ENCODE peak calls at places on chromosomes 11 and 22, in seven cellular contexts. One of them, this sample, is unnamed.
A peak's percentile ranks its signal among the peaks of the same experiment; 100 is the strongest.

GRCh38 chr22:43060213-43060612 is 29.0 kb downstream of the TTLL1 start:
- DNase-seq in RWPE1: no peak
- DNase-seq in CD8-positive, alpha-beta T cell: no peak
- DNase-seq in AG09319: no peak
- DNase-seq in pancreas: no peak
- DNase-seq in cardiac fibroblast: peak; percentile 21
- DNase-seq in omental fat pad: no peak
- DNase-seq in this sample: peak; percentile 82

GRCh38 chr11:44621784-44622183 is 56.3 kb downstream of the CD82 start:
- DNase-seq in RWPE1: no peak
- DNase-seq in CD8-positive, alpha-beta T cell: peak; percentile 36
- DNase-seq in AG09319: no peak
- DNase-seq in pancreas: no peak
- DNase-seq in cardiac fibroblast: no peak
- DNase-seq in omental fat pad: peak; percentile 9
- DNase-seq in this sample: peak; percentile 2

GRCh38 chr22:38317237-38317994 is at the start of gene CSNK1E:
- DNase-seq in RWPE1: peak; percentile 64
- DNase-seq in CD8-positive, alpha-beta T cell: peak; percentile 84
- DNase-seq in AG09319: no peak
- DNase-seq in pancreas: peak; percentile 73
- DNase-seq in cardiac fibroblast: peak; percentile 60
- DNase-seq in omental fat pad: peak; percentile 57
- DNase-seq in this sample: peak; percentile 67

GRCh38 chr11:112292785-112293407 is 32.2 kb upstream of the PLET1 start:
- DNase-seq in RWPE1: peak; percentile 86
- DNase-seq in CD8-positive, alpha-beta T cell: no peak
- DNase-seq in AG09319: peak; percentile 77
- DNase-seq in pancreas: no peak
- DNase-seq in cardiac fibroblast: peak; percentile 92
- DNase-seq in omental fat pad: peak; percentile 36
- DNase-seq in this sample: no peak

GRCh38 chr11:130202009-130202817 is 42.6 kb downstream of the ST14 start:
- DNase-seq in RWPE1: no peak
- DNase-seq in CD8-positive, alpha-beta T cell: no peak
- DNase-seq in AG09319: no peak
- DNase-seq in pancreas: no peak
- DNase-seq in cardiac fibroblast: no peak
- DNase-seq in omental fat pad: no peak
- DNase-seq in this sample: no peak

GRCh38 chr11:33835143-33835878 is 56.6 kb downstream of the LMO2 start:
- DNase-seq in RWPE1: peak; percentile 44
- DNase-seq in CD8-positive, alpha-beta T cell: no peak
- DNase-seq in AG09319: peak; percentile 14
- DNase-seq in pancreas: no peak
- DNase-seq in cardiac fibroblast: peak; percentile 77
- DNase-seq in omental fat pad: no peak
- DNase-seq in this sample: no peak

GRCh38 chr11:59221438-59221837 is 8.7 kb upstream of the MPEG1 start:
- DNase-seq in RWPE1: peak; percentile 61
- DNase-seq in CD8-positive, alpha-beta T cell: no peak
- DNase-seq in AG09319: peak; percentile 40
- DNase-seq in pancreas: no peak
- DNase-seq in cardiac fibroblast: peak; percentile 88
- DNase-seq in omental fat pad: no peak
- DNase-seq in this sample: no peak

GRCh38 chr11:119934866-119935265 is 203.0 kb downstream of the TRIM29 start:
- DNase-seq in RWPE1: no peak
- DNase-seq in CD8-positive, alpha-beta T cell: no peak
- DNase-seq in AG09319: no peak
- DNase-seq in pancreas: no peak
- DNase-seq in cardiac fibroblast: no peak
- DNase-seq in omental fat pad: no peak
- DNase-seq in this sample: no peak

GRCh38 chr11:46270707-46271106 is 6.8 kb upstream of the CREB3L1 start:
- DNase-seq in RWPE1: no peak
- DNase-seq in CD8-positive, alpha-beta T cell: no peak
- DNase-seq in AG09319: no peak
- DNase-seq in pancreas: no peak
- DNase-seq in cardiac fibroblast: no peak
- DNase-seq in omental fat pad: no peak
- DNase-seq in this sample: no peak

GRCh38 chr22:39735776-39736175 is 157.8 kb downstream of the ENTHD1 start:
- DNase-seq in RWPE1: no peak
- DNase-seq in CD8-positive, alpha-beta T cell: no peak
- DNase-seq in AG09319: no peak
- DNase-seq in pancreas: no peak
- DNase-seq in cardiac fibroblast: no peak
- DNase-seq in omental fat pad: no peak
- DNase-seq in this sample: no peak

DNA sequence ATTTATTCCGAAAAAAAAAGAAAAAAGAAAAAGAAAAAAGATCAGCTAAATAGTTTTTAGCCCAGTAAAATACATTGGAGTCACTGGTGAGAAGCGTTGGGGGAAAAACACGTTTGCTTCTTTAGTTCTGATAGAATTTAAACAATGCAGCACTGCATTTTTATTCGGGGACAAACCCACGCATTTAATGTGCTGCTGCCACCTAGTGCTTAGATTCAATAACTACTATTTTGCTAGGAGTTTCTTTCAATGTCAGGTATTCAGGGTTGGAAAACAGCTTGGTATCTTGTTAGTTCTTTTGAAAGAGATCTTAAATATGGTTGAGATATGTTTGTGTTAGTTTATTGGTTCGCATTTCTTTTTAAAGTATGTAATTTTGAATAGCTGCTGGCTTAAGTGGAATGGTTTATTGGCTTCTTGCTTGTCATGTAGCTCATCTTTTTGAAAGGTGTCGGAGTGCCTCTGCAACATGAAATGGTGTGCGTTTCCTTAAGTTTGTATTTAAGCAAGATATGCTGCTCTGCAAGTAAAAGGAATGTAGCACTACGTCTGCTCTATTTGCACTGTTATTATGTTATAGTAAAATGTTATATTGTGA is 41.9 kb downstream of the SVIP start:
- DNase-seq in RWPE1: peak; percentile 34
- DNase-seq in CD8-positive, alpha-beta T cell: no peak
- DNase-seq in AG09319: no peak
- DNase-seq in pancreas: peak; percentile 8
- DNase-seq in cardiac fibroblast: peak; percentile 73
- DNase-seq in omental fat pad: no peak
- DNase-seq in this sample: peak; percentile 15
- TF ChIP-seq CTCF in RWPE1: peak; percentile 77
- TF ChIP-seq CTCF in CD8-positive, alpha-beta T cell: peak; percentile 86
- TF ChIP-seq CTCF in AG09319: peak; percentile 60
- TF ChIP-seq CTCF in pancreas: peak; percentile 33
- TF ChIP-seq CTCF in cardiac fibroblast: peak; percentile 59
- TF ChIP-seq CTCF in omental fat pad: no peak
- TF ChIP-seq CTCF in this sample: peak; percentile 86

GRCh38 chr11:9714540-9714939 is 50.7 kb downstream of the SWAP70 start:
- DNase-seq in RWPE1: no peak
- DNase-seq in CD8-positive, alpha-beta T cell: no peak
- DNase-seq in AG09319: no peak
- DNase-seq in pancreas: no peak
- DNase-seq in cardiac fibroblast: peak; percentile 39
- DNase-seq in omental fat pad: no peak
- DNase-seq in this sample: no peak

GRCh38 chr11:9710223-9710622 is 46.3 kb downstream of the SWAP70 start:
- DNase-seq in RWPE1: no peak
- DNase-seq in CD8-positive, alpha-beta T cell: no peak
- DNase-seq in AG09319: no peak
- DNase-seq in pancreas: no peak
- DNase-seq in cardiac fibroblast: no peak
- DNase-seq in omental fat pad: no peak
- DNase-seq in this sample: no peak

GRCh38 chr11:9710852-9711251 is 47.0 kb downstream of the SWAP70 start:
- DNase-seq in RWPE1: no peak
- DNase-seq in CD8-positive, alpha-beta T cell: no peak
- DNase-seq in AG09319: no peak
- DNase-seq in pancreas: no peak
- DNase-seq in cardiac fibroblast: no peak
- DNase-seq in omental fat pad: no peak
- DNase-seq in this sample: no peak

GRCh38 chr11:9708544-9708943 is 44.7 kb downstream of the SWAP70 start:
- DNase-seq in RWPE1: no peak
- DNase-seq in CD8-positive, alpha-beta T cell: no peak
- DNase-seq in AG09319: no peak
- DNase-seq in pancreas: no peak
- DNase-seq in cardiac fibroblast: peak; percentile 27
- DNase-seq in omental fat pad: no peak
- DNase-seq in this sample: no peak

DNA sequence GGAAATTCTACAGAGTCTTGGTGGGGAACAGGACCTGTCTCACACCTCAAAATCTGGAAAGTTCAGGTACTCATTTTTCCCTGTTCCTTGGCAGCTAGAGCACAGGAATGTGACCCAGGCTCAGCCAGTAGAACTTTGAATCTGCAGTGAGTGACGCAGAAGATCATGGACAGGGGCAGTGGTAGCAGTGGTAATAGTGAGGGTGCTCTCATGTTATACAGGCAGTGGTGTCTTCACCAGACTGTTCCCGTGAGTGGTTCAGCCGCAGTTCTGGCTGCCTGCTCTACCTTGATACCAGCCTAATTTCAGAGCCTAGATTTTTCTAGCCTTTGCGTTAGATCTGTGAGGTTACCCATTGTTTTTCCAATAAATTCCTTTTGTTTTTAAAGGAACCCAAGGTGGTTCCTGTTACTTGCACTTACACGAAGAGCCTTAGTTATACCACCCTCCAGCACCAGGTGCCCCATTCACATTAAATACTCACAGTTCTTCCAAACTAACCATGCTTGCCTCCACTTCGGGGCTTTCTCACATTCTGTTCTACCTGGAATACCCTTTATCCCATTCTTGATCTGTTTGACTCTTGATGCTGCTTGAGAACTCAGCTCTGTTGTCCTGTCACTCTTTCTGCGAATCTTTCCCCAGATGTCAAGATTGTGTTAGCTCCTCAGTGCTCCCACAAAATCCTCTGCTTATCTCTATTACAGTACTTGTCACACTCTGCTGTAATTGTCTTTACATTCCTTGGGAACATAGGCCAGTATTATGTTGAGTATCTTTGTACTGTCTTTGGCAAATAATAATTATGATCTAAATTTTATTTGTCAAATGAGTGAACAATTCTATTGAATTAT is 47.8 kb downstream of the SWAP70 start:
- DNase-seq in RWPE1: no peak
- DNase-seq in CD8-positive, alpha-beta T cell: no peak
- DNase-seq in AG09319: no peak
- DNase-seq in pancreas: no peak
- DNase-seq in cardiac fibroblast: no peak
- DNase-seq in omental fat pad: no peak
- DNase-seq in this sample: no peak
- TF ChIP-seq CTCF in RWPE1: no peak
- TF ChIP-seq CTCF in CD8-positive, alpha-beta T cell: no peak
- TF ChIP-seq CTCF in AG09319: no peak
- TF ChIP-seq CTCF in pancreas: no peak
- TF ChIP-seq CTCF in cardiac fibroblast: no peak
- TF ChIP-seq CTCF in omental fat pad: no peak
- TF ChIP-seq CTCF in this sample: no peak

GRCh38 chr11:65357856-65358356 is 3.4 kb downstream of the TIGD3 start:
- DNase-seq in RWPE1: no peak
- DNase-seq in CD8-positive, alpha-beta T cell: no peak
- DNase-seq in AG09319: no peak
- DNase-seq in pancreas: no peak
- DNase-seq in cardiac fibroblast: peak; percentile 12
- DNase-seq in omental fat pad: no peak
- DNase-seq in this sample: no peak
- TF ChIP-seq CTCF in RWPE1: no peak
- TF ChIP-seq CTCF in CD8-positive, alpha-beta T cell: no peak
- TF ChIP-seq CTCF in AG09319: no peak
- TF ChIP-seq CTCF in pancreas: no peak
- TF ChIP-seq CTCF in cardiac fibroblast: no peak
- TF ChIP-seq CTCF in omental fat pad: no peak
- TF ChIP-seq CTCF in this sample: no peak

DNA sequence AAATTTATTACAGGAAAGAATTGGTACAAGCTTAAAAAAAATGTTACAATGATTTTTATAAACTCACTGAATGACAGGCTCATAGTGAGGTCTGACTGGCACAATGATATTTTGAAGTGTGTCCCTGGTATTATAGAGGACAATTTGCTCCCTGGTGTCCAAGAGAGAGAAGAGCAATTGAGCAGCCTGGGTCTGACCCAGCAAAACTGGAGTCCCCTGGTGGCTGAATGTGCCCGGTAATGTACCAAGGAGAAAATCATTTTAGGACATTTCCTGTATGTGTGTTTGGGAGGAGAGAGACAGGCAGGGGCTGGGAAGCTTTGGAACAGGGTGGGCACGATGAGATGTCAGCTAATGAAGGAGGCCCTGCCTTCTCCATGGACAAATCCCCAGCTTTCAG is 125.3 kb downstream of the APOL5 start:
- DNase-seq in RWPE1: peak; percentile 19
- DNase-seq in CD8-positive, alpha-beta T cell: no peak
- DNase-seq in AG09319: no peak
- DNase-seq in pancreas: no peak
- DNase-seq in cardiac fibroblast: peak; percentile 58
- DNase-seq in omental fat pad: no peak
- DNase-seq in this sample: peak; percentile 40
- TF ChIP-seq CTCF in RWPE1: peak; percentile 21
- TF ChIP-seq CTCF in CD8-positive, alpha-beta T cell: no peak
- TF ChIP-seq CTCF in AG09319: peak; percentile 55
- TF ChIP-seq CTCF in pancreas: no peak
- TF ChIP-seq CTCF in cardiac fibroblast: peak; percentile 72
- TF ChIP-seq CTCF in omental fat pad: no peak
- TF ChIP-seq CTCF in this sample: peak; percentile 34

GRCh38 chr11:61891331-61892084 is at the start of gene FADS3:
- DNase-seq in RWPE1: peak; percentile 75
- DNase-seq in CD8-positive, alpha-beta T cell: peak; percentile 65
- DNase-seq in AG09319: peak; percentile 65
- DNase-seq in pancreas: peak; percentile 91
- DNase-seq in cardiac fibroblast: peak; percentile 72
- DNase-seq in omental fat pad: peak; percentile 55
- DNase-seq in this sample: peak; percentile 69
- TF ChIP-seq CTCF in RWPE1: no peak
- TF ChIP-seq CTCF in CD8-positive, alpha-beta T cell: no peak
- TF ChIP-seq CTCF in AG09319: no peak
- TF ChIP-seq CTCF in pancreas: no peak
- TF ChIP-seq CTCF in cardiac fibroblast: no peak
- TF ChIP-seq CTCF in omental fat pad: no peak
- TF ChIP-seq CTCF in this sample: no peak

GRCh38 chr11:94968334-94968958 is 4.9 kb downstream of the CWC15 start:
- DNase-seq in RWPE1: peak; percentile 26
- DNase-seq in CD8-positive, alpha-beta T cell: no peak
- DNase-seq in AG09319: peak; percentile 18
- DNase-seq in pancreas: no peak
- DNase-seq in cardiac fibroblast: peak; percentile 77
- DNase-seq in omental fat pad: no peak
- DNase-seq in this sample: no peak
- TF ChIP-seq CTCF in RWPE1: peak; percentile 68
- TF ChIP-seq CTCF in CD8-positive, alpha-beta T cell: peak; percentile 59
- TF ChIP-seq CTCF in AG09319: peak; percentile 63
- TF ChIP-seq CTCF in pancreas: peak; percentile 23
- TF ChIP-seq CTCF in cardiac fibroblast: peak; percentile 60
- TF ChIP-seq CTCF in omental fat pad: no peak
- TF ChIP-seq CTCF in this sample: peak; percentile 88

This sample was measured in endothelial cell.